ENCODE peak calls at places on chromosomes 2 and 18, in five cellular contexts. One of them, this sample, is unnamed.
A peak's percentile ranks its signal among the peaks of the same experiment; 100 is the strongest.

GRCh38 chr2:28450901-28451565 is 44.8 kb upstream of the PLB1 start:
- DNase-seq in mammary epithelial cell: no peak
- DNase-seq in GM23248: no peak
- DNase-seq in astrocyte: no peak
- DNase-seq in fibroblast of lung: no peak
- DNase-seq in this sample: no peak

GRCh38 chr2:204122425-204122824 is 185.9 kb downstream of the ICOS start:
- DNase-seq in mammary epithelial cell: no peak
- DNase-seq in GM23248: no peak
- DNase-seq in astrocyte: no peak
- DNase-seq in fibroblast of lung: no peak
- DNase-seq in this sample: no peak

GRCh38 chr2:1698188-1698945 is 45.9 kb downstream of the PXDN start:
- DNase-seq in mammary epithelial cell: no peak
- DNase-seq in GM23248: no peak
- DNase-seq in astrocyte: no peak
- DNase-seq in fibroblast of lung: peak; percentile 57
- DNase-seq in this sample: no peak

GRCh38 chr2:242098445-242099128 is 229.1 kb downstream of the RTP5 start:
- DNase-seq in mammary epithelial cell: peak; percentile 19
- DNase-seq in GM23248: peak; percentile 41
- DNase-seq in astrocyte: no peak
- DNase-seq in fibroblast of lung: no peak
- DNase-seq in this sample: no peak

GRCh38 chr18:44771957-44772917 is 91.5 kb downstream of the SETBP1 start:
- DNase-seq in mammary epithelial cell: no peak
- DNase-seq in GM23248: no peak
- DNase-seq in astrocyte: peak; percentile 13
- DNase-seq in fibroblast of lung: no peak
- DNase-seq in this sample: no peak

GRCh38 chr2:68714866-68715265 is 19.7 kb upstream of the ARHGAP25 start:
- DNase-seq in mammary epithelial cell: no peak
- DNase-seq in GM23248: peak; percentile 6
- DNase-seq in astrocyte: no peak
- DNase-seq in fibroblast of lung: no peak
- DNase-seq in this sample: no peak

GRCh38 chr18:60892855-60893254 is 440.4 kb upstream of the CDH20 start:
- DNase-seq in mammary epithelial cell: peak; percentile 96
- DNase-seq in GM23248: peak; percentile 50
- DNase-seq in astrocyte: peak; percentile 68
- DNase-seq in fibroblast of lung: peak; percentile 52
- DNase-seq in this sample: no peak

GRCh38 chr2:98972582-98973167 is 36.6 kb upstream of the CRACDL start:
- DNase-seq in mammary epithelial cell: no peak
- DNase-seq in GM23248: no peak
- DNase-seq in astrocyte: no peak
- DNase-seq in fibroblast of lung: no peak
- DNase-seq in this sample: no peak

GRCh38 chr2:174678395-174678794 is 80.8 kb upstream of the WIPF1 start:
- DNase-seq in mammary epithelial cell: no peak
- DNase-seq in GM23248: no peak
- DNase-seq in astrocyte: no peak
- DNase-seq in fibroblast of lung: no peak
- DNase-seq in this sample: no peak

GRCh38 chr2:15615310-15615920 is 23.7 kb downstream of the DDX1 start:
- DNase-seq in mammary epithelial cell: no peak
- DNase-seq in GM23248: no peak
- DNase-seq in astrocyte: no peak
- DNase-seq in fibroblast of lung: no peak
- DNase-seq in this sample: no peak

GRCh38 chr2:59301466-59302402 is 1060.6 kb upstream of the FANCL start:
- DNase-seq in mammary epithelial cell: peak; percentile 62
- DNase-seq in GM23248: peak; percentile 81
- DNase-seq in astrocyte: peak; percentile 59
- DNase-seq in fibroblast of lung: peak; percentile 75
- DNase-seq in this sample: peak; percentile 92

GRCh38 chr2:51734115-51734514 is 702.2 kb upstream of the NRXN1 start:
- DNase-seq in mammary epithelial cell: no peak
- DNase-seq in GM23248: peak; percentile 17
- DNase-seq in astrocyte: peak; percentile 12
- DNase-seq in fibroblast of lung: peak; percentile 78
- DNase-seq in this sample: no peak

GRCh38 chr2:173090291-173090877 is 14.7 kb downstream of the MAP3K20 start:
- DNase-seq in mammary epithelial cell: no peak
- DNase-seq in GM23248: peak; percentile 90
- DNase-seq in astrocyte: peak; percentile 75
- DNase-seq in fibroblast of lung: peak; percentile 72
- DNase-seq in this sample: peak; percentile 37

GRCh38 chr2:12317853-12318426 is 398.8 kb upstream of the TRIB2 start:
- DNase-seq in mammary epithelial cell: peak; percentile 89
- DNase-seq in GM23248: peak; percentile 96
- DNase-seq in astrocyte: peak; percentile 95
- DNase-seq in fibroblast of lung: peak; percentile 98
- DNase-seq in this sample: no peak

GRCh38 chr2:236775521-236775920 is 205.9 kb downstream of the ACKR3 start:
- DNase-seq in mammary epithelial cell: no peak
- DNase-seq in GM23248: no peak
- DNase-seq in astrocyte: no peak
- DNase-seq in fibroblast of lung: no peak
- DNase-seq in this sample: no peak

GRCh38 chr2:27915874-27916273 is 25.3 kb downstream of the BABAM2 start:
- DNase-seq in mammary epithelial cell: no peak
- DNase-seq in GM23248: no peak
- DNase-seq in astrocyte: no peak
- DNase-seq in fibroblast of lung: no peak
- DNase-seq in this sample: no peak

DNA sequence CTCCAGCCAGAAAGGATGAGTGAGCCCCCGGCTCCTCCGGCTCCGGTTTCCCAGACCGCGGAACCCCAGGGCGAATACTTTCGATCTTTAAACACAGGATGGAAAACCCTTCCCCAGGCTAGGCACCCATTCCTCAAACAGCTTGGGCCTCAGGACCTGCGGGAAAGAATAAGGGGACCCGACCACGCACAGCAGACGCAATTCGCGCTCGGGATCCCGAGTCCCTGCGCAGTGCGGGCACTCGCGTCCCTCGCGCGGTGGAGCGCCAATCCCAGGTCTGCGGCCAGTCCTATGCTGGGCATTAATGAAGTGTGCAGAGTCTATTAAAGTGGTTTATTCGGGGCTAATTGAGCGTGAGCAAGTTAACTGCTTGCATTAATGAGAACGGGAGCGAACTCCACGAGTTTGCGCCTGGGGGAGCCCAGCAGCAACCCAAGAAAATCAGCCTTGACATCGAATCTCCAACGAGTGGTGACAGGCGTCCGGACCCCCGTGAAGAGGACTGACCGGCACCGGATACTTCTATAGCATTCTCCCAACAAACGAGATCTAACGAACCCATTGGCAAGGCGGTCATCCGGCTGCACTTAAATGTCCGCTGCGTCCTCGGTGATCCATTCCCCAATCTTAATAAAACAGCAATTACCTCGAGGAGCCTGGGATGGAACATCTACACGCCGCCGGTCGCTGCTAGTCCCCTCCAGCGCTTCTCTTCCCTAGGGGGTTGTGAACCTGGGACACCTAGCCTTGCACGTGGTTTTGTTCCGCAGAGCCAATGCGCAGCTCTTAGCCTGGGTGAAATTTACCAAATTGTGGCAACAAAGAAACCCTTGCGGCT is 1.7 kb downstream of the OSR1 start:
- DNase-seq in mammary epithelial cell: peak; percentile 19
- DNase-seq in GM23248: peak; percentile 56
- DNase-seq in astrocyte: no peak
- DNase-seq in fibroblast of lung: peak; percentile 36
- DNase-seq in this sample: peak; percentile 56
- TF ChIP-seq EZH2 in mammary epithelial cell: no peak
- TF ChIP-seq EZH2 in GM23248: peak; percentile 53
- TF ChIP-seq EZH2 in astrocyte: peak; percentile 55
- TF ChIP-seq EZH2 in fibroblast of lung: no peak
- TF ChIP-seq EZH2 in this sample: peak; percentile 74

GRCh38 chr18:49563130-49563540 is 1.3 kb downstream of the LIPG start:
- DNase-seq in mammary epithelial cell: peak; percentile 87
- DNase-seq in GM23248: peak; percentile 42
- DNase-seq in astrocyte: peak; percentile 47
- DNase-seq in fibroblast of lung: no peak
- DNase-seq in this sample: no peak

GRCh38 chr18:49562481-49563129 is 748 bp downstream of the LIPG start:
- DNase-seq in mammary epithelial cell: peak; percentile 57
- DNase-seq in GM23248: peak; percentile 9
- DNase-seq in astrocyte: no peak
- DNase-seq in fibroblast of lung: no peak
- DNase-seq in this sample: peak; percentile 50

GRCh38 chr18:49561127-49561376 is 805 bp upstream of the LIPG start:
- DNase-seq in mammary epithelial cell: no peak
- DNase-seq in GM23248: peak; percentile 40
- DNase-seq in astrocyte: no peak
- DNase-seq in fibroblast of lung: no peak
- DNase-seq in this sample: no peak

GRCh38 chr18:49560277-49561126 is 1.4 kb upstream of the LIPG start:
- DNase-seq in mammary epithelial cell: peak; percentile 43
- DNase-seq in GM23248: peak; percentile 34
- DNase-seq in astrocyte: no peak
- DNase-seq in fibroblast of lung: no peak
- DNase-seq in this sample: peak; percentile 66

GRCh38 chr18:49561377-49562193 is at the start of gene LIPG:
- DNase-seq in mammary epithelial cell: peak; percentile 97
- DNase-seq in GM23248: peak; percentile 74
- DNase-seq in astrocyte: peak; percentile 83
- DNase-seq in fibroblast of lung: peak; percentile 77
- DNase-seq in this sample: peak; percentile 94
- TF ChIP-seq EZH2 in mammary epithelial cell: peak; percentile 63
- TF ChIP-seq EZH2 in GM23248: no peak
- TF ChIP-seq EZH2 in astrocyte: no peak
- TF ChIP-seq EZH2 in fibroblast of lung: peak; percentile 94
- TF ChIP-seq EZH2 in this sample: peak; percentile 5

DNA sequence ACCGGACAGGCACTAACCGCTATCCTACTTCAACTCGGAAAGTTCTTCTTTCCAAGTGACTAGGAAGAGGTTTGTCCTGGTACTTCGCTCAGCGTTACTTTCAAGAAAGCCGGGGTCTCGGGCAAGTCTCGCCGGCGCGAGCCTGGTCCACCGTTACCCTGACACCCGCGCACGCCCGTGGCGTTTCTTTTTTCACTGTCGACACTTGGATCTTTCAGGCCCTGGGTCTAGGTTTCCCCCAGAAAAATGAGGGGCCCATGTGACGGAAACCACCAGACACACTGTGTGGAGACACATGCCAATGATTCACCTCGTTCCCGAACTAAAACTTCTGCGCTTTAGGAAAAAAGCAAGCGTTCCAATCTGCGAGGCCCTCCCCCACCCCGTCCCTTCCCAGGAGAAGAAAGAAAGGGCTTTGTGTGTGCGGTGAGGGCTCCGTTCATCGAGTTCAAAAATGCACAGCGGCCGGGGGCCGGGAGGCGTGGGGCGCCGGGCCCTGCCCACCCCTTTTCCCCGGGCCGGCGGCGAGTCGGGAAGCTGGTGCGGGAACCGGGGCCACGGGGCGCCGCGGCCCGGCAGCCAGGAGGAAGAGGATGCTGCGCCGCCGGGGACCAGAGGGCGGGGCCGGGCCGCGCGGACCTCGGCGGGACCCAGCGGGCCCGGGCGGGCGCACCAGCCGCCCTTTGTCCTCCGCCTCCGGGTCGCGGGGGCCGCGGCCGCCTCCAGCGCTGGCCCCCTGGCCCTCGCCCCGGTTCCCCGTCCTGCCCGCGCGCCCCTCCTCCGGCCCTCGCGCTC is 2.6 kb downstream of the ZNF521 start:
- DNase-seq in mammary epithelial cell: no peak
- DNase-seq in GM23248: peak; percentile 72
- DNase-seq in astrocyte: peak; percentile 57
- DNase-seq in fibroblast of lung: peak; percentile 68
- DNase-seq in this sample: peak; percentile 67
- TF ChIP-seq EZH2 in mammary epithelial cell: peak; percentile 95
- TF ChIP-seq EZH2 in GM23248: no peak
- TF ChIP-seq EZH2 in astrocyte: no peak
- TF ChIP-seq EZH2 in fibroblast of lung: no peak
- TF ChIP-seq EZH2 in this sample: peak; percentile 49

DNA sequence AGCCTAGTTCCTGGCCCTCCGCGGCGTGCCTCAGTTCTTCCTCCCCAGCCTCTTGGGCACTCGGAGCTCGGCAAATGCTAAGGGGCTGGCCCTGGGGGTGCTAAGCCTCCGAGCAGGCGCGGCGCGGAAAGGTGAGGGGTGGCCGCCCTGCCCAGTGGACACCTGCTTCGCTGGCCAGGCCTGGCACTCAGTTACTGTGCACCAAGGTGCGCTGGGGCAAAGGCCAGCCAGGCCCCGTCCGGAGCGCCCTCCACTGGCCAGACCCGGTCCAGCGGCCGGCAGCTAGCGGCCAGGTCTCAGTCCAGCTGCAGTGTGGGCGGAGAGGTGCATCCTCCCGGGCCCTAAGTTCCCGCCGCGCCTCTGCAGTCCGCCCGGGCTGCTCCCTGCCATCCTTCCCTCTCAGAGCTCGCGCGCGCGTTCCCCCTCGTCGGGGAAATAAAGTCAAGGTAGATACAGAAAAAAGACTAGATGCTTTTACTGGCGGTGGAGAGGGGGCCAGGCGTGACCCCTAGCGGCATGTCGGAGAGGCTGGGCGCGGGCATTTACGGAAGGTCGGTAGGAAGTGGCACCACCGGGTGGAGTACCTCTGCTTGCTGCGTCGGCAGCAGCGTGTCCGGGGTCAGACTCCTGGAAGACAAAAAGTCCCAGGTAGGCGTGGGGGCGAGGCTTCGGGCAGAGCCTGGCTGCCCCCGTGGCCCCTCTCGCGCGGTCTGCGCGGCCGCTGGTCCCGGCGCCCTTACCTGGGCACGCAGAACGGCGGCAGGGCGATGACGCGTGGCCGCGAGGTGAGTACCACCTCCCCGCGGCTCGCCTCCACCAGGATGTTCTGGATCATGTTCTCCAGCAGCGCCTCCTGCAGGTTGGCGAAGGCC is 9.4 kb upstream of the CRYBA2 start:
- DNase-seq in mammary epithelial cell: peak; percentile 40
- DNase-seq in GM23248: peak; percentile 64
- DNase-seq in astrocyte: no peak
- DNase-seq in fibroblast of lung: peak; percentile 8
- DNase-seq in this sample: peak; percentile 95
- TF ChIP-seq EZH2 in mammary epithelial cell: no peak
- TF ChIP-seq EZH2 in GM23248: peak; percentile 86
- TF ChIP-seq EZH2 in astrocyte: peak; percentile 95
- TF ChIP-seq EZH2 in fibroblast of lung: peak; percentile 97
- TF ChIP-seq EZH2 in this sample: peak; percentile 59

GRCh38 chr2:218780851-218781690 is 876 bp upstream of the CYP27A1 start:
- DNase-seq in mammary epithelial cell: no peak
- DNase-seq in GM23248: peak; percentile 3
- DNase-seq in astrocyte: no peak
- DNase-seq in fibroblast of lung: peak; percentile 28
- DNase-seq in this sample: no peak

GRCh38 chr2:218780026-218780425 is 1.9 kb upstream of the CYP27A1 start:
- DNase-seq in mammary epithelial cell: no peak
- DNase-seq in GM23248: no peak
- DNase-seq in astrocyte: no peak
- DNase-seq in fibroblast of lung: no peak
- DNase-seq in this sample: no peak

GRCh38 chr2:218782529-218782845 is 540 bp downstream of the CYP27A1 start:
- DNase-seq in mammary epithelial cell: no peak
- DNase-seq in GM23248: no peak
- DNase-seq in astrocyte: no peak
- DNase-seq in fibroblast of lung: peak; percentile 22
- DNase-seq in this sample: peak; percentile 25

GRCh38 chr2:218783612-218784169 is 1.7 kb downstream of the CYP27A1 start:
- DNase-seq in mammary epithelial cell: no peak
- DNase-seq in GM23248: no peak
- DNase-seq in astrocyte: no peak
- DNase-seq in fibroblast of lung: no peak
- DNase-seq in this sample: no peak

GRCh38 chr2:218781691-218782528 is at the start of gene CYP27A1:
- DNase-seq in mammary epithelial cell: no peak
- DNase-seq in GM23248: peak; percentile 62
- DNase-seq in astrocyte: no peak
- DNase-seq in fibroblast of lung: peak; percentile 52
- DNase-seq in this sample: peak; percentile 67
- TF ChIP-seq EZH2 in mammary epithelial cell: no peak
- TF ChIP-seq EZH2 in GM23248: no peak
- TF ChIP-seq EZH2 in astrocyte: no peak
- TF ChIP-seq EZH2 in fibroblast of lung: no peak
- TF ChIP-seq EZH2 in this sample: peak; percentile 79

This sample was measured in GM23338.